ENCODE peak calls at places on chromosomes 4 and X, in nine cellular contexts. M, E, F, C, H, B, V, R and U are unnamed samples.

GRCh38 chr4:3708103-3708510 is 58.1 kb upstream of the ADRA2C start:
- DNase-seq in M (peak; percentile 30), H (no peak), E (no peak), B (no peak), F (no peak), R (no peak), C (no peak), V (no peak), U (peak; percentile 10)

GRCh38 chrX:9940397-9940796 is 26.8 kb upstream of the CLDN34 start:
- DNase-seq in V (no peak), M (no peak), F (peak; percentile 64), R (no peak), E (no peak), C (no peak), H (peak; percentile 85), B (peak; percentile 60), U (no peak)

GRCh38 chr4:119130365-119131065 is 5.1 kb upstream of the MYOZ2 start:
- DNase-seq in H (no peak), V (no peak), M (no peak), B (peak; percentile 79), R (no peak), E (no peak), C (no peak), F (no peak), U (no peak)

GRCh38 chrX:23907106-23907495 is 637 bp downstream of the APOO start:
- DNase-seq in H (no peak), R (no peak), C (no peak), E (no peak), F (no peak), M (no peak), V (no peak), B (no peak), U (no peak)

GRCh38 chr4:176782794-176783193 is 9.9 kb downstream of the VEGFC start:
- DNase-seq in F (no peak), C (no peak), E (no peak), H (no peak), M (no peak), V (no peak), R (no peak), B (no peak), U (no peak)

GRCh38 chr4:71460368-71460767 is 121.5 kb downstream of the SLC4A4 start:
- DNase-seq in B (peak; percentile 69), V (no peak), H (peak; percentile 20), R (no peak), M (no peak), F (no peak), C (no peak), E (no peak), U (no peak)

GRCh38 chr4:142883433-142883832 is 37.3 kb upstream of the INPP4B start:
- DNase-seq in V (no peak), C (no peak), R (no peak), B (peak; percentile 28), H (peak; percentile 23), F (no peak), E (no peak), M (no peak), U (no peak)

GRCh38 chr4:15963001-15963451 is at the start of gene FGFBP2:
- DNase-seq in R (no peak), E (peak; percentile 53), B (peak; percentile 26), M (peak; percentile 80), V (peak; percentile 37), F (no peak), H (peak; percentile 56), C (peak; percentile 51), U (peak; percentile 30)

GRCh38 chr4:11228575-11228974 is 200.1 kb downstream of the HS3ST1 start:
- DNase-seq in H (peak; percentile 79), M (no peak), F (peak; percentile 47), B (peak; percentile 1), C (no peak), R (no peak), V (no peak), E (no peak), U (no peak)

GRCh38 chr4:122224348-122224747 is 72.2 kb downstream of the BLTP1 start:
- DNase-seq in B (peak; percentile 39), M (peak; percentile 27), R (no peak), E (no peak), H (peak; percentile 34), V (no peak), C (no peak), F (no peak), U (no peak)

GRCh38 chr4:105605493-105605892 is 53.1 kb downstream of the ARHGEF38 start:
- DNase-seq in M (no peak), C (no peak), R (no peak), H (peak; percentile 9), V (no peak), F (peak; percentile 47), B (peak; percentile 82), E (no peak), U (no peak)

GRCh38 chr4:1196421-1197183 is 24.2 kb upstream of the SPON2 start:
- DNase-seq in E (peak; percentile 10), H (no peak), R (peak; percentile 23), V (no peak), M (no peak), F (no peak), C (peak; percentile 19), B (no peak), U (no peak)

GRCh38 chrX:152819271-152819670 is 11.3 kb downstream of the CETN2 start:
- DNase-seq in F (no peak), C (no peak), H (peak; percentile 19), M (no peak), E (no peak), B (peak; percentile 24), R (no peak), V (no peak), U (no peak)

GRCh38 chr4:10276152-10276551 is 159.6 kb upstream of the WDR1 start:
- DNase-seq in R (no peak), E (no peak), B (no peak), F (no peak), V (no peak), H (no peak), M (no peak), C (no peak), U (no peak)

DNA sequence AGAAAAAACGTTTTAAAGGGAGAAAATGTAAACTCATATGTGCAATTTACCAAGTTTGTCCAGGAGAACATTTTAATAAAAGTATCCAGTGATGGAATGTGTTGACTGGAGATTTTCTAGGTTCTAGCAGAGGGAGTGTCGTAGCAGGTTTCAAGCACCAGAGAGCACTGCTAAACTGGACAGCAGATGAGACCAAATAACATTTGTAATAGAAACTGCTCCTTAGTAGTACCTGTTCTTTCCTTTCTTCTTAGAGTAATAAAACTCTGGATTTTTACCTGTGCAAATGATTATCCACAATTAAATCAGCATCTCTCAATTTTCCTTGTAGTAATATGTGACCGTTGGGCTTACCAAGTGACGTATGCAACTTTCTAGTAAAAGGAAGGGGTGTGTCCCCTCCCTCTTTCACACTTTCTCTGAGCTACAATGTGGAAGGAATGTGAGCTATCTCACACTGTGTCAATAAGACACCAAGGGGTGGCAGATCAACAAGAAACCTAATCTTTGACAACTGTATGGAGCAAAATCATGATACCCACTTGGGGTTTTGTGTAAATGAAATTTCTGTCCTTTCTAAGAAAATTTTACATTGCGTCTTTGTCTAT is 9.5 kb downstream of the HPGDS start:
- DNase-seq in F (no peak), C (no peak), B (no peak), H (peak; percentile 9), V (no peak), E (no peak), R (no peak), M (no peak), U (no peak)
- H3K27ac ChIP-seq in F (no peak overlapping the region), C (no peak overlapping the region), B (no peak overlapping the region), H (no peak overlapping the region), V (no peak overlapping the region), E (no peak overlapping the region), R (no peak overlapping the region), M (no peak overlapping the region), U (no peak overlapping the region)

DNA sequence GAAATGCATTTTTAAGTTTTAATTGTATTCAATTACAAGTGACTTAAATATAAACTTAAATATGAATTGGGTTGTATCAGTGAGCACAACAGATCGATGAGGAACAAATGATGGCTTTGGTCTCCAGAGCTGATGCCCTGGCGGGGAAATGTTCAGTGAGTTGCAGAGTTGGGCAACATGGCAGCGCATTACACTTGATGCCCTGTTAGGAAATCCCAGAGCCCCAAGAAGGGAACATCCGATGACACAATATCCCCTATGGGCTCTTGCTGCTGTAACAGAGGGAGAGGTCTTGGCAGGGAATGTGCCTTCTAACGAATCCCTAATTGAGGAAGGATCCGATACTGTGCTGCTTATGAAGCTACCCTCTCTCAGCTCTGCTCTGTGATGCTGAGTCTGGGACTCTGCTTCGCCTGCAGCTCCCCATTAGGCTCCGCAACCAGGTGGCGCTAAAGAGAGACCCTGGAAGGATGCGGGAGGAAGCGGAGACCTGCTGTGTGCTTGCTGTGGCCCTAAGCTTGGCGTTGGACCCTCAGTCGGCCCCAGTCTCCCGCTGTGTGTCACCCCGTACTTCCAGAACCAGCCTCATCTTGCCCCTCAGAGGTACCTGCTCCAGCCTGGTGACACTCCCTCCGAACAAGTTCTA is 38.9 kb downstream of the PDHA1 start:
- DNase-seq in M (peak; percentile 57), V (peak; percentile 38), H (peak; percentile 68), F (peak; percentile 40), B (peak; percentile 37), E (peak; percentile 14), R (no peak), C (peak; percentile 56), U (peak; percentile 38)
- TF ChIP-seq CTCF in M (peak; percentile 12), V (peak; percentile 36), H (peak; percentile 74), F (peak; percentile 69), B (peak; percentile 70), E (no peak), R (no peak), C (peak; percentile 25), U (no peak)

GRCh38 chr4:49000806-49001205 is 14.7 kb downstream of the CWH43 start:
- DNase-seq in C (no peak), E (no peak), F (no peak), R (no peak), H (no peak), M (no peak), B (no peak), V (no peak), U (no peak)
- H3K9me3 ChIP-seq in C (no peaks in the 10 kb centered on the region), E (no peaks in the 10 kb centered on the region), F (peaks cover 3% of the 10 kb centered on the region), R (no peaks in the 10 kb centered on the region), H (no peaks in the 10 kb centered on the region), M (no peaks in the 10 kb centered on the region), B (no peaks in the 10 kb centered on the region), V (no peaks in the 10 kb centered on the region), U (no peaks in the 10 kb centered on the region)

GRCh38 chr4:76036855-76037254 is 985 bp upstream of the CXCL11 start:
- DNase-seq in C (no peak), V (no peak), M (no peak), F (no peak), B (no peak), R (no peak), E (no peak), H (no peak), U (no peak)

GRCh38 chr4:76035146-76035545 is 724 bp downstream of the CXCL11 start:
- DNase-seq in F (no peak), B (no peak), V (no peak), C (no peak), E (no peak), H (no peak), R (no peak), M (no peak), U (no peak)

DNA sequence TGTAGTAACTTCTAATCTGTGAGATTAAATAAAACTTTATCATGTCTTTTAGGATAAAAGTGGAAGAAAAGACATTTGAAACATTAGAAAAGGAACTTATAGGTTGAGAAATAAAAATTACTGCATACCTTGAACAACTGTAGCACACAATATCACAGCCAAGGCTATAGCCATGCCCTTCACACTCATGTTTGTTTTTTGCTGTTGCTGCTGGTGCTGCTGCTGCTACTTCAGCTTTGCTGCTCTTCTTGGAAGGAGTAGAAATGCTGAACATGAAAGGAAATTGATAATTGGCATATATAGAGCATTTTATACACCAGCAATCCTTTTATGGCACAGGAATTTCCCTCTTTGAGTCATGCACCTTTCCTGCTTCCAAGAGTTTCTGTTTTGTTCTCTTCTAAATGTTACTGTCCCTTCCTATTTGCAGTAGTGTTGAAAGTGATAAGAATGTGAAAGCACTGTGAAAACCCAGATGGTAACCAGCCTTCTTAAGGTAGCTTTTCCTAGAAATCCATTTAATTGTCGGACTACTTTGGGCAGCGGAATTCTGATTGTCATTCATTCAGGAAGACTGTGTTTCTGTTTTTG is at the start of gene CXCL11:
- DNase-seq in F (no peak), C (no peak), M (no peak), V (no peak), B (no peak), E (no peak), H (no peak), R (no peak), U (no peak)
- H3K27ac ChIP-seq in F (no peak within 1 kb of the TSS), C (no peak within 1 kb of the TSS), M (no peak within 1 kb of the TSS), V (no peak within 1 kb of the TSS), B (no peak within 1 kb of the TSS), E (no peak within 1 kb of the TSS), H (no peak within 1 kb of the TSS), R (no peak within 1 kb of the TSS), U (no peak within 1 kb of the TSS)